ENCODE peak calls at places on chromosomes 12 and 14, in six cellular contexts. G is SK-N-SH, W is K562, T is GM10248, N is suprapubic skin, L is sigmoid colon. I is an unnamed sample.

GRCh38 chr12:22231836-22232235 is 102.7 kb downstream of the ST8SIA1 start:
- DNase-seq in T (no peak), N (no peak), L (no peak), W (no peak), G (no peak), I (no peak)

GRCh38 chr12:57309420-57309819 is 58.4 kb upstream of the STAC3 start:
- DNase-seq in N (no peak), G (no peak), T (no peak), W (no peak), L (no peak), I (no peak)

GRCh38 chr12:95582230-95583058 is 31.2 kb upstream of the USP44 start:
- DNase-seq in W (no peak), T (no peak), G (peak; percentile 43), L (no peak), N (no peak), I (no peak)

GRCh38 chr14:79856357-79856756 is 354.9 kb downstream of the DIO2 start:
- DNase-seq in W (no peak), G (no peak), T (no peak), L (no peak), N (no peak), I (no peak)

GRCh38 chr14:99190696-99191662 is 81.0 kb downstream of the BCL11B start:
- DNase-seq in N (no peak), T (no peak), G (no peak), L (no peak), W (no peak), I (no peak)

GRCh38 chr12:116735951-116736599 is 1.8 kb downstream of the SPRING1 start:
- DNase-seq in T (no peak), G (no peak), L (no peak), W (no peak), N (no peak), I (no peak)

GRCh38 chr14:61326847-61327246 is 5.5 kb downstream of the PRKCH start:
- DNase-seq in L (peak; percentile 79), T (no peak), W (no peak), N (peak; percentile 80), G (peak; percentile 28), I (no peak)

GRCh38 chr12:78157199-78157598 is 326.5 kb downstream of the NAV3 start:
- DNase-seq in N (no peak), T (no peak), W (no peak), L (no peak), G (no peak), I (no peak)

GRCh38 chr12:87952850-87953249 is 76.4 kb downstream of the C12orf50 start:
- DNase-seq in W (no peak), N (no peak), T (no peak), L (no peak), G (no peak), I (no peak)

GRCh38 chr14:21467620-21468019 is 9.1 kb downstream of the RAB2B start:
- DNase-seq in W (no peak), L (no peak), G (no peak), N (no peak), T (no peak), I (no peak)

GRCh38 chr12:93011100-93011499 is 82.0 kb upstream of the EEA1 start:
- DNase-seq in W (no peak), T (no peak), G (no peak), L (no peak), N (no peak), I (no peak)

GRCh38 chr14:26204954-26205479 is 392.8 kb downstream of the NOVA1 start:
- DNase-seq in L (peak; percentile 72), G (peak; percentile 7), W (no peak), T (no peak), N (peak; percentile 67), I (no peak)

GRCh38 chr12:104870797-104871196 is 87.3 kb downstream of the SLC41A2 start:
- DNase-seq in N (no peak), W (no peak), L (no peak), G (no peak), T (no peak), I (no peak)

GRCh38 chr12:87995581-87996178 is 33.5 kb downstream of the C12orf50 start:
- DNase-seq in N (no peak), L (no peak), W (peak; percentile 37), T (peak; percentile 26), G (peak; percentile 49), I (no peak)

GRCh38 chr14:80959448-80960006 is 4.1 kb downstream of the TSHR start:
- DNase-seq in G (no peak), T (peak; percentile 55), W (no peak), N (no peak), L (no peak), I (peak; percentile 19)

GRCh38 chr12:51262758-51263177 is 7.4 kb downstream of the SMAGP start:
- DNase-seq in N (peak; percentile 65), G (no peak), T (no peak), W (no peak), L (no peak), I (no peak)

GRCh38 chr14:100056964-100057817 is 8.0 kb upstream of the EVL start:
- DNase-seq in N (no peak), L (no peak), G (no peak), W (no peak), T (peak; percentile 69), I (no peak)

GRCh38 chr12:49201595-49202295 is 12.9 kb upstream of the TUBA1A start:
- DNase-seq in G (peak; percentile 56), N (peak; percentile 44), L (no peak), T (no peak), W (no peak), I (no peak)

GRCh38 chr14:103989034-103989433 is 46.7 kb upstream of the RD3L start:
- DNase-seq in G (no peak), W (no peak), L (no peak), T (no peak), N (no peak), I (no peak)

GRCh38 chr12:43852744-43853143 is 16.9 kb downstream of the TMEM117 start:
- DNase-seq in W (no peak), L (no peak), N (no peak), T (no peak), G (no peak), I (no peak)

GRCh38 chr14:85535916-85536834 is 6.2 kb downstream of the FLRT2 start:
- DNase-seq in T (no peak), L (no peak), N (no peak), W (no peak), G (peak; percentile 27), I (no peak)
- TF ChIP-seq CTCF in T (no peak), L (peak; percentile 19), N (peak; percentile 30), W (no peak), G (peak; percentile 77), I (no peak)

GRCh38 chr12:112894128-112894527 is 12.6 kb upstream of the OAS1 start:
- DNase-seq in L (no peak), N (no peak), T (no peak), G (no peak), W (no peak), I (no peak)

GRCh38 chr12:112887542-112887941 is 19.2 kb upstream of the OAS1 start:
- DNase-seq in N (no peak), L (no peak), T (no peak), G (no peak), W (no peak), I (no peak)

GRCh38 chr12:112892821-112893220 is 13.9 kb upstream of the OAS1 start:
- DNase-seq in L (no peak), W (no peak), N (no peak), T (no peak), G (no peak), I (no peak)

DNA sequence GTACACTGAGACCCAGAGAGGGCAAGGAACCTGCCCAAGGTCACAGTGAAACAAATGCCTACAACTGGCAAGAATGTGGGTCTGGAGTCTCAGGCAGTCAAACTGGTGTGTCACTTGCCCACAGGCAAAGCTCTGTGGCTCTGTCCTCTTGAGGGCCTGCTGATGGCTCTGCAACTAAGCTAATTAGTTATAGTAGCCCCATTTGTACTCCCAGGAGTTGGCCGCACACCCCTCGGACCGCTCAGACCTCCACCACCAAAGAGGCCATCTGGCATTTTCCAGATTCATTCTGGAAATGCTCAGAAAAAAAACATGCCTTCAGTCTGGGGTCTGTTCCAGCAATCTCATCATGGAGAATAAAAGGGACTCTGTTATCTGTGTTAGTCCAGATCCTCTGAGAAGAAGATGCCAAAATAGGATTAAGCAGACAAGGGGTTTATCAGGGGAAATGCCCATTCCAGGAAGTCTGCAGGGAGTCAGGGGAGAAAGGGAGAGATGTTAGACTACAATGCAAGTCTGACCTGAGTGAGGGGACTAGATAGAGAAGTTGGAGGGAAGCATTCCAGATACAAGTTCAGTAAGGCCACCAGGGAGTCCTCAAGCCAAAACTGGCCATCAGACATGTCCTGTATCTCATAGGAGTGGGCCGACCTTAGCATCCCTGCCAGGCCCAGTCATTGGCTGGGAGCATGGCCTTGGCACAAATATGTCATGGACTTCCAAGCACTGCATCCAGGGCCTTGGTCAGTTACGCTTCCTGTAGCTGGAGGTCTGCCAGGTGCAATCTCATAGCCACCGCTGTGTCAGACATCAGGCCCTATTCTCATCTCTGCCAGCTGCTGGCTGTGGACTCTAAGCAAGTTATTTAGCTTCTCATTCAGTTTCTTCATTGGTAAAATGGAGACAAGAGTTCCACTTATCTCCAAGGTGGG is 15.4 kb upstream of the OAS1 start:
- DNase-seq in T (no peak), W (no peak), G (peak; percentile 73), L (no peak), N (no peak), I (no peak)
- TF ChIP-seq CTCF in T (no peak), W (no peak), G (no peak), L (no peak), N (no peak), I (no peak)

DNA sequence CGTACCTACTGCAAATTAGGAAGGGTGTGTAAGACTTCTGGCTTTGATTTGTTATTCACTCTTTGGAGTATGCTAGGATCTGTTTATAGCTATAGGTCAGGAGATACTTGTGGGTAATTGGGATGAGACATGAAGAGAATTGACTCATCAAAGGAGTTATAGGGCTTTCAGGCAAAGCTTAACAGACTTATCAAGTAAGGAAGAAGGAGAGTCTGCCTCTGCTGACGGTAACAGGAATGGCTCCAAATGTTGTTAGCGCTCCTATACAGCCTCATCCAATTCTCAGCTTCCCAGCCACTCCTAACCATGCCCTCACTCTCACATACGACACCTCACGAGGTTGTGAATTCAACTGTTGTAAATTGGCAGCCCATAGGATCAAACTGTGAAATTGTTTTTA is 140.5 kb downstream of the KCNA5 start:
- DNase-seq in W (no peak), N (no peak), G (no peak), T (no peak), L (no peak), I (no peak)
- TF ChIP-seq CTCF in W (no peak), N (no peak), G (no peak), T (no peak), L (no peak), I (no peak)

GRCh38 chr12:124654666-124655316 is 87.4 kb upstream of the NCOR2 start:
- DNase-seq in L (peak; percentile 87), W (no peak), G (peak; percentile 90), N (no peak), T (no peak), I (no peak)

GRCh38 chr12:124656947-124657434 is 89.6 kb upstream of the NCOR2 start:
- DNase-seq in T (no peak), L (no peak), N (no peak), G (no peak), W (no peak), I (no peak)

GRCh38 chr12:124658302-124658701 is 90.9 kb upstream of the NCOR2 start:
- DNase-seq in T (no peak), G (no peak), N (no peak), W (no peak), L (no peak), I (no peak)

GRCh38 chr12:124655317-124656213 is 88.2 kb upstream of the NCOR2 start:
- DNase-seq in W (no peak), T (no peak), G (peak; percentile 83), N (no peak), L (peak; percentile 91), I (no peak)

DNA sequence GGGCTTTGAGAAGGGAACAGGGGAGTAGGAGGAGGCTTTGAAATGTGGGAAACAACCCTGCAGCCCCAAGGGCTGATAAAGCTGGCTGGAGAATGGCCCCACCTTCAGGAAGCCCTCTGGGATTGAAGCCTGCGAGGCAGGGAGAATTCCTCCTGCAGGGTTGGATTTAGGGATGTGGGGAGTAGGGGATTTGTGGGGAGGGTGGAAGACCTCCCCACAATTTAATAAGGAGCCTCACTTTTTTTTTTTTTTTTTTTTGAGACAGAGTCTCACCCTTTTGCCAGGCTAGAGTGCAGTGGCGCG is 88.8 kb upstream of the NCOR2 start:
- DNase-seq in W (no peak), T (no peak), G (no peak), N (no peak), L (no peak), I (no peak)
- TF ChIP-seq CTCF in W (no peak), T (no peak), G (no peak), N (no peak), L (no peak), I (no peak)